ENCODE peak calls at places on chromosomes 5 and 9, in seven cellular contexts. One of them, this sample, is unnamed.

GRCh38 chr9:116247284-116247683 is 93.7 kb downstream of the PAPPA start:
- DNase-seq in nephron progenitor cell: no peak
- DNase-seq in activated gamma-delta T cell: no peak
- DNase-seq in stimulated activated CD8-positive, alpha-beta memory T cell treated with anti-CD3 and anti-CD28 coated beads, Interleukin-7, amount 100 ng/mL, for 48 hours: no peak
- DNase-seq in AG09319: no peak
- DNase-seq in HEK293T: no peak
- DNase-seq in kidney tubule cell: no peak
- DNase-seq in this sample: no peak

GRCh38 chr5:77437194-77437593 is 54.9 kb downstream of the WDR41 start:
- DNase-seq in nephron progenitor cell: no peak
- DNase-seq in activated gamma-delta T cell: no peak
- DNase-seq in stimulated activated CD8-positive, alpha-beta memory T cell treated with anti-CD3 and anti-CD28 coated beads, Interleukin-7, amount 100 ng/mL, for 48 hours: no peak
- DNase-seq in AG09319: no peak
- DNase-seq in HEK293T: no peak
- DNase-seq in kidney tubule cell: no peak
- DNase-seq in this sample: no peak

GRCh38 chr5:119019431-119020348 is 31.3 kb upstream of the DTWD2 start:
- DNase-seq in nephron progenitor cell: no peak
- DNase-seq in activated gamma-delta T cell: no peak
- DNase-seq in stimulated activated CD8-positive, alpha-beta memory T cell treated with anti-CD3 and anti-CD28 coated beads, Interleukin-7, amount 100 ng/mL, for 48 hours: no peak
- DNase-seq in AG09319: no peak
- DNase-seq in HEK293T: no peak
- DNase-seq in kidney tubule cell: no peak
- DNase-seq in this sample: no peak

GRCh38 chr9:5500441-5501235 is 9.7 kb upstream of the PDCD1LG2 start:
- DNase-seq in nephron progenitor cell: no peak
- DNase-seq in activated gamma-delta T cell: no peak
- DNase-seq in stimulated activated CD8-positive, alpha-beta memory T cell treated with anti-CD3 and anti-CD28 coated beads, Interleukin-7, amount 100 ng/mL, for 48 hours: no peak
- DNase-seq in AG09319: no peak
- DNase-seq in HEK293T: no peak
- DNase-seq in kidney tubule cell: peak; percentile 53
- DNase-seq in this sample: no peak

GRCh38 chr9:83403864-83404263 is 134.3 kb downstream of the FRMD3 start:
- DNase-seq in nephron progenitor cell: no peak
- DNase-seq in activated gamma-delta T cell: no peak
- DNase-seq in stimulated activated CD8-positive, alpha-beta memory T cell treated with anti-CD3 and anti-CD28 coated beads, Interleukin-7, amount 100 ng/mL, for 48 hours: no peak
- DNase-seq in AG09319: peak; percentile 3
- DNase-seq in HEK293T: no peak
- DNase-seq in kidney tubule cell: peak; percentile 76
- DNase-seq in this sample: no peak

GRCh38 chr5:130496215-130496614 is 592.0 kb downstream of the CHSY3 start:
- DNase-seq in nephron progenitor cell: no peak
- DNase-seq in activated gamma-delta T cell: no peak
- DNase-seq in stimulated activated CD8-positive, alpha-beta memory T cell treated with anti-CD3 and anti-CD28 coated beads, Interleukin-7, amount 100 ng/mL, for 48 hours: no peak
- DNase-seq in AG09319: no peak
- DNase-seq in HEK293T: no peak
- DNase-seq in kidney tubule cell: peak; percentile 37
- DNase-seq in this sample: no peak

GRCh38 chr5:145965804-145966203 is 29.4 kb downstream of the SH3RF2 start:
- DNase-seq in nephron progenitor cell: no peak
- DNase-seq in activated gamma-delta T cell: no peak
- DNase-seq in stimulated activated CD8-positive, alpha-beta memory T cell treated with anti-CD3 and anti-CD28 coated beads, Interleukin-7, amount 100 ng/mL, for 48 hours: no peak
- DNase-seq in AG09319: no peak
- DNase-seq in HEK293T: no peak
- DNase-seq in kidney tubule cell: no peak
- DNase-seq in this sample: no peak

GRCh38 chr5:148569948-148570347 is 84.4 kb downstream of the HTR4 start:
- DNase-seq in nephron progenitor cell: no peak
- DNase-seq in activated gamma-delta T cell: no peak
- DNase-seq in stimulated activated CD8-positive, alpha-beta memory T cell treated with anti-CD3 and anti-CD28 coated beads, Interleukin-7, amount 100 ng/mL, for 48 hours: no peak
- DNase-seq in AG09319: no peak
- DNase-seq in HEK293T: no peak
- DNase-seq in kidney tubule cell: no peak
- DNase-seq in this sample: no peak

GRCh38 chr5:9483251-9483650 is 62.6 kb downstream of the SEMA5A start:
- DNase-seq in nephron progenitor cell: no peak
- DNase-seq in activated gamma-delta T cell: no peak
- DNase-seq in stimulated activated CD8-positive, alpha-beta memory T cell treated with anti-CD3 and anti-CD28 coated beads, Interleukin-7, amount 100 ng/mL, for 48 hours: no peak
- DNase-seq in AG09319: no peak
- DNase-seq in HEK293T: no peak
- DNase-seq in kidney tubule cell: peak; percentile 47
- DNase-seq in this sample: no peak

GRCh38 chr5:61334224-61335196 is 2.5 kb downstream of the ZSWIM6 start:
- DNase-seq in nephron progenitor cell: peak; percentile 30
- DNase-seq in activated gamma-delta T cell: no peak
- DNase-seq in stimulated activated CD8-positive, alpha-beta memory T cell treated with anti-CD3 and anti-CD28 coated beads, Interleukin-7, amount 100 ng/mL, for 48 hours: no peak
- DNase-seq in AG09319: peak; percentile 56
- DNase-seq in HEK293T: peak; percentile 19
- DNase-seq in kidney tubule cell: peak; percentile 42
- DNase-seq in this sample: no peak

GRCh38 chr9:130242270-130243014 is 23.1 kb upstream of the HMCN2 start:
- DNase-seq in nephron progenitor cell: no peak
- DNase-seq in activated gamma-delta T cell: no peak
- DNase-seq in stimulated activated CD8-positive, alpha-beta memory T cell treated with anti-CD3 and anti-CD28 coated beads, Interleukin-7, amount 100 ng/mL, for 48 hours: no peak
- DNase-seq in AG09319: no peak
- DNase-seq in HEK293T: no peak
- DNase-seq in kidney tubule cell: no peak
- DNase-seq in this sample: no peak

GRCh38 chr5:74938250-74938649 is 72.1 kb upstream of the FAM169A start:
- DNase-seq in nephron progenitor cell: no peak
- DNase-seq in activated gamma-delta T cell: no peak
- DNase-seq in stimulated activated CD8-positive, alpha-beta memory T cell treated with anti-CD3 and anti-CD28 coated beads, Interleukin-7, amount 100 ng/mL, for 48 hours: no peak
- DNase-seq in AG09319: no peak
- DNase-seq in HEK293T: no peak
- DNase-seq in kidney tubule cell: no peak
- DNase-seq in this sample: no peak

GRCh38 chr5:81767097-81767496 is 16.2 kb upstream of the SSBP2 start:
- DNase-seq in nephron progenitor cell: no peak
- DNase-seq in activated gamma-delta T cell: no peak
- DNase-seq in stimulated activated CD8-positive, alpha-beta memory T cell treated with anti-CD3 and anti-CD28 coated beads, Interleukin-7, amount 100 ng/mL, for 48 hours: no peak
- DNase-seq in AG09319: no peak
- DNase-seq in HEK293T: no peak
- DNase-seq in kidney tubule cell: no peak
- DNase-seq in this sample: no peak

GRCh38 chr5:6729400-6730310 is 16.4 kb downstream of the TENT4A start:
- DNase-seq in nephron progenitor cell: no peak
- DNase-seq in activated gamma-delta T cell: no peak
- DNase-seq in stimulated activated CD8-positive, alpha-beta memory T cell treated with anti-CD3 and anti-CD28 coated beads, Interleukin-7, amount 100 ng/mL, for 48 hours: no peak
- DNase-seq in AG09319: no peak
- DNase-seq in HEK293T: no peak
- DNase-seq in kidney tubule cell: peak; percentile 8
- DNase-seq in this sample: no peak

GRCh38 chr5:72988769-72989168 is 32.9 kb downstream of the FCHO2 start:
- DNase-seq in nephron progenitor cell: no peak
- DNase-seq in activated gamma-delta T cell: no peak
- DNase-seq in stimulated activated CD8-positive, alpha-beta memory T cell treated with anti-CD3 and anti-CD28 coated beads, Interleukin-7, amount 100 ng/mL, for 48 hours: no peak
- DNase-seq in AG09319: no peak
- DNase-seq in HEK293T: no peak
- DNase-seq in kidney tubule cell: peak; percentile 24
- DNase-seq in this sample: no peak

GRCh38 chr5:77304388-77304787 is 93.9 kb downstream of the PDE8B start:
- DNase-seq in nephron progenitor cell: no peak
- DNase-seq in activated gamma-delta T cell: no peak
- DNase-seq in stimulated activated CD8-positive, alpha-beta memory T cell treated with anti-CD3 and anti-CD28 coated beads, Interleukin-7, amount 100 ng/mL, for 48 hours: no peak
- DNase-seq in AG09319: no peak
- DNase-seq in HEK293T: no peak
- DNase-seq in kidney tubule cell: no peak
- DNase-seq in this sample: no peak

GRCh38 chr5:69149676-69150010 is 17.3 kb upstream of the CCNB1 start:
- DNase-seq in nephron progenitor cell: no peak
- DNase-seq in activated gamma-delta T cell: no peak
- DNase-seq in stimulated activated CD8-positive, alpha-beta memory T cell treated with anti-CD3 and anti-CD28 coated beads, Interleukin-7, amount 100 ng/mL, for 48 hours: no peak
- DNase-seq in AG09319: no peak
- DNase-seq in HEK293T: no peak
- DNase-seq in kidney tubule cell: no peak
- DNase-seq in this sample: no peak

GRCh38 chr9:136808075-136808780 is 480 bp downstream of the RABL6 start:
- DNase-seq in nephron progenitor cell: peak; percentile 62
- DNase-seq in activated gamma-delta T cell: peak; percentile 40
- DNase-seq in stimulated activated CD8-positive, alpha-beta memory T cell treated with anti-CD3 and anti-CD28 coated beads, Interleukin-7, amount 100 ng/mL, for 48 hours: no peak
- DNase-seq in AG09319: no peak
- DNase-seq in HEK293T: peak; percentile 44
- DNase-seq in kidney tubule cell: peak; percentile 47
- DNase-seq in this sample: no peak

GRCh38 chr5:51383494-51384081 is 340 bp downstream of the ISL1 start:
- DNase-seq in nephron progenitor cell: no peak
- DNase-seq in activated gamma-delta T cell: no peak
- DNase-seq in stimulated activated CD8-positive, alpha-beta memory T cell treated with anti-CD3 and anti-CD28 coated beads, Interleukin-7, amount 100 ng/mL, for 48 hours: no peak
- DNase-seq in AG09319: no peak
- DNase-seq in HEK293T: no peak
- DNase-seq in kidney tubule cell: no peak
- DNase-seq in this sample: no peak

GRCh38 chr9:115164511-115164974 is 46.6 kb upstream of the TNC start:
- DNase-seq in nephron progenitor cell: no peak
- DNase-seq in activated gamma-delta T cell: no peak
- DNase-seq in stimulated activated CD8-positive, alpha-beta memory T cell treated with anti-CD3 and anti-CD28 coated beads, Interleukin-7, amount 100 ng/mL, for 48 hours: no peak
- DNase-seq in AG09319: no peak
- DNase-seq in HEK293T: no peak
- DNase-seq in kidney tubule cell: peak; percentile 96
- DNase-seq in this sample: no peak

GRCh38 chr9:37302277-37302676 is 120.2 kb upstream of the GRHPR start:
- DNase-seq in nephron progenitor cell: no peak
- DNase-seq in activated gamma-delta T cell: no peak
- DNase-seq in stimulated activated CD8-positive, alpha-beta memory T cell treated with anti-CD3 and anti-CD28 coated beads, Interleukin-7, amount 100 ng/mL, for 48 hours: no peak
- DNase-seq in AG09319: no peak
- DNase-seq in HEK293T: no peak
- DNase-seq in kidney tubule cell: no peak
- DNase-seq in this sample: no peak

GRCh38 chr9:109507421-109507838 is 9.3 kb upstream of the PTPN3 start:
- DNase-seq in nephron progenitor cell: no peak
- DNase-seq in activated gamma-delta T cell: no peak
- DNase-seq in stimulated activated CD8-positive, alpha-beta memory T cell treated with anti-CD3 and anti-CD28 coated beads, Interleukin-7, amount 100 ng/mL, for 48 hours: no peak
- DNase-seq in AG09319: peak; percentile 71
- DNase-seq in HEK293T: no peak
- DNase-seq in kidney tubule cell: peak; percentile 72
- DNase-seq in this sample: peak; percentile 15

This sample was measured in GM04503.